ENCODE peak calls at places on chromosome 15, in seven cellular contexts. T is heart right ventricle, H is T follicular helper cell, O is H54, K is NCI-H2227 treated with DMSO at 0.1 percent for 48 hours, D is fibroblast of pulmonary artery, Q is natural killer cell. F is an unnamed sample.

GRCh38 chr15:65377105-65377975 is 462 bp downstream of the IGDCC3 start:
- DNase-seq in O (no peak), Q (no peak), T (no peak), D (no peak), H (no peak), K (no peak), F (no peak)

GRCh38 chr15:95108673-95109072 is 877.3 kb downstream of the MCTP2 start:
- DNase-seq in H (no peak), D (no peak), Q (no peak), O (no peak), K (no peak), T (no peak), F (no peak)

GRCh38 chr15:96038650-96039049 is 291.9 kb upstream of the NR2F2 start:
- DNase-seq in T (no peak), O (no peak), K (no peak), H (no peak), D (no peak), Q (no peak), F (no peak)

GRCh38 chr15:69035205-69035917 is 20.9 kb downstream of the NOX5 start:
- DNase-seq in D (peak), K (peak), Q (no peak), H (no peak), O (no peak), T (no peak), F (no peak)

GRCh38 chr15:91224750-91225380 is 124.8 kb downstream of the SV2B start:
- DNase-seq in H (no peak), O (peak), K (peak), T (no peak), D (peak), Q (no peak), F (no peak)

GRCh38 chr15:73983211-73983727 is 8.8 kb downstream of the STOML1 start:
- DNase-seq in T (peak), H (no peak), O (no peak), D (peak), K (no peak), Q (no peak), F (no peak)

GRCh38 chr15:38507570-38507969 is 53.6 kb downstream of the FAM98B start:
- DNase-seq in H (no peak), K (no peak), D (no peak), T (no peak), O (no peak), Q (no peak), F (no peak)

GRCh38 chr15:41825145-41825544 is 2.7 kb upstream of the JMJD7 start:
- DNase-seq in T (no peak), O (no peak), H (no peak), K (no peak), D (no peak), Q (no peak), F (no peak)

GRCh38 chr15:58865420-58865880 is 68.0 kb downstream of the SLTM start:
- DNase-seq in Q (no peak), O (no peak), D (peak), H (no peak), T (peak), K (no peak), F (no peak)

GRCh38 chr15:80161473-80162016 is 8.7 kb downstream of the FAH start:
- DNase-seq in T (no peak), D (no peak), K (no peak), O (no peak), Q (no peak), H (no peak), F (no peak)

GRCh38 chr15:71336671-71337070 is 221.4 kb downstream of the THSD4 start:
- DNase-seq in O (no peak), T (no peak), K (no peak), Q (no peak), D (no peak), H (no peak), F (no peak)

GRCh38 chr15:27327467-27328045 is 356.6 kb downstream of the GABRG3 start:
- DNase-seq in T (no peak), O (no peak), D (no peak), Q (no peak), K (no peak), H (no peak), F (no peak)

GRCh38 chr15:51621917-51622268 is 678 bp downstream of the DMXL2 start:
- DNase-seq in H (peak), T (peak), D (peak), Q (peak), K (no peak), O (peak), F (peak)

GRCh38 chr15:21260966-21261395 is 179.3 kb downstream of the POTEB3 start:
- DNase-seq in O (no peak), Q (no peak), D (no peak), H (no peak), K (no peak), T (peak), F (no peak)

GRCh38 chr15:40241305-40242215 is 2.7 kb downstream of the PAK6 start:
- DNase-seq in O (no peak), T (no peak), K (no peak), D (no peak), H (no peak), Q (no peak), F (no peak)

GRCh38 chr15:62403164-62403809 is 238.2 kb upstream of the C2CD4B start:
- DNase-seq in O (peak), Q (no peak), T (no peak), H (no peak), K (no peak), D (peak), F (no peak)

GRCh38 chr15:90560229-90560771 is 30.6 kb downstream of the CRTC3 start:
- DNase-seq in Q (no peak), D (peak), K (no peak), O (no peak), T (peak), H (no peak), F (no peak)

GRCh38 chr15:89419370-89419984 is 76.9 kb downstream of the RHCG start:
- DNase-seq in O (no peak), D (peak), K (no peak), H (no peak), Q (peak), T (peak), F (no peak)

GRCh38 chr15:101394654-101395053 is 94.9 kb downstream of the PCSK6 start:
- DNase-seq in Q (peak), O (no peak), K (no peak), D (no peak), H (no peak), T (no peak), F (no peak)

GRCh38 chr15:89114974-89115373 is 26.7 kb downstream of the ABHD2 start:
- DNase-seq in K (no peak), H (no peak), T (no peak), O (no peak), Q (no peak), D (peak), F (no peak)

GRCh38 chr15:35936284-35936683 is 390.3 kb upstream of the DPH6 start:
- DNase-seq in D (no peak), T (no peak), Q (no peak), H (no peak), K (no peak), O (no peak), F (no peak)

GRCh38 chr15:43550527-43551363 is 33.3 kb downstream of the MAP1A start:
- DNase-seq in D (peak), Q (no peak), T (no peak), K (no peak), O (no peak), H (no peak), F (no peak)

GRCh38 chr15:33451385-33451784 is 140.6 kb downstream of the RYR3 start:
- DNase-seq in K (no peak), Q (no peak), T (no peak), O (no peak), D (no peak), H (no peak), F (no peak)

GRCh38 chr15:50906954-50907865 is 1.3 kb upstream of the AP4E1 start:
- DNase-seq in O (no peak), T (no peak), Q (peak), K (peak), D (no peak), H (peak), F (peak)

GRCh38 chr15:67059127-67059553 is 6.3 kb upstream of the SMAD3 start:
- DNase-seq in T (peak), H (no peak), O (no peak), D (no peak), K (no peak), Q (no peak), F (no peak)

GRCh38 chr15:95772982-95773381 is 557.5 kb upstream of the NR2F2 start:
- DNase-seq in O (no peak), Q (no peak), T (no peak), K (no peak), D (no peak), H (no peak), F (no peak)

GRCh38 chr15:55060831-55061230 is 135.9 kb downstream of the RSL24D1 start:
- DNase-seq in T (no peak), D (no peak), O (no peak), K (no peak), Q (no peak), H (no peak), F (no peak)

GRCh38 chr15:96054606-96055005 is 275.9 kb upstream of the NR2F2 start:
- DNase-seq in H (no peak), Q (no peak), O (no peak), T (no peak), K (no peak), D (no peak), F (no peak)

GRCh38 chr15:63378946-63379345 is 2.7 kb downstream of the CA12 start:
- DNase-seq in H (no peak), T (no peak), K (no peak), Q (no peak), D (no peak), O (no peak), F (no peak)

GRCh38 chr15:64341961-64342360 is 14.0 kb downstream of the CSNK1G1 start:
- DNase-seq in T (no peak), D (no peak), K (no peak), Q (no peak), H (no peak), O (no peak), F (no peak)

GRCh38 chr15:40928975-40929729 is at the start of gene DLL4:
- DNase-seq in Q (no peak), K (peak), H (no peak), D (no peak), T (peak), O (no peak), F (peak)

GRCh38 chr15:74620636-74621545 is 5.3 kb downstream of the CLK3 start:
- DNase-seq in Q (peak), T (peak), O (peak), H (peak), D (peak), K (no peak), F (peak)

GRCh38 chr15:58185439-58185838 is 47.3 kb downstream of the AQP9 start:
- DNase-seq in Q (no peak), D (peak), K (no peak), H (no peak), O (no peak), T (no peak), F (no peak)

GRCh38 chr15:91456251-91456718 is 356.2 kb downstream of the SV2B start:
- DNase-seq in K (no peak), Q (no peak), O (peak), T (no peak), H (no peak), D (no peak), F (no peak)